ENCODE peak calls at places on chromosome 15, in five cellular contexts. One of them, this sample, is unnamed.

GRCh38 chr15:29268706-29269484 is 727 bp downstream of the NSMCE3 start:
- DNase-seq in GM03348: peak
- DNase-seq in DMS79 treated with DMSO at 0.1 percent for 48 hours: peak
- DNase-seq in T-helper 9 cell: peak
- DNase-seq in suprapubic skin: no peak
- DNase-seq in this sample: no peak

GRCh38 chr15:69469467-69470191 is 17.0 kb downstream of the RPLP1 start:
- DNase-seq in GM03348: peak
- DNase-seq in DMS79 treated with DMSO at 0.1 percent for 48 hours: no peak
- DNase-seq in T-helper 9 cell: no peak
- DNase-seq in suprapubic skin: peak
- DNase-seq in this sample: no peak

GRCh38 chr15:94542391-94542790 is 311.0 kb downstream of the MCTP2 start:
- DNase-seq in GM03348: no peak
- DNase-seq in DMS79 treated with DMSO at 0.1 percent for 48 hours: no peak
- DNase-seq in T-helper 9 cell: no peak
- DNase-seq in suprapubic skin: no peak
- DNase-seq in this sample: no peak

GRCh38 chr15:25766421-25766820 is 96.7 kb downstream of the ATP10A start:
- DNase-seq in GM03348: no peak
- DNase-seq in DMS79 treated with DMSO at 0.1 percent for 48 hours: no peak
- DNase-seq in T-helper 9 cell: no peak
- DNase-seq in suprapubic skin: no peak
- DNase-seq in this sample: no peak

GRCh38 chr15:65804252-65804931 is 12.3 kb upstream of the DENND4A start:
- DNase-seq in GM03348: no peak
- DNase-seq in DMS79 treated with DMSO at 0.1 percent for 48 hours: no peak
- DNase-seq in T-helper 9 cell: no peak
- DNase-seq in suprapubic skin: no peak
- DNase-seq in this sample: peak

GRCh38 chr15:90664650-90665287 is 52.4 kb upstream of the BLM start:
- DNase-seq in GM03348: peak
- DNase-seq in DMS79 treated with DMSO at 0.1 percent for 48 hours: no peak
- DNase-seq in T-helper 9 cell: no peak
- DNase-seq in suprapubic skin: peak
- DNase-seq in this sample: no peak

GRCh38 chr15:44194397-44195150 is 497 bp downstream of the FRMD5 start:
- DNase-seq in GM03348: peak
- DNase-seq in DMS79 treated with DMSO at 0.1 percent for 48 hours: peak
- DNase-seq in T-helper 9 cell: peak
- DNase-seq in suprapubic skin: peak
- DNase-seq in this sample: no peak

GRCh38 chr15:31328999-31329639 is 2.5 kb downstream of the KLF13 start:
- DNase-seq in GM03348: no peak
- DNase-seq in DMS79 treated with DMSO at 0.1 percent for 48 hours: no peak
- DNase-seq in T-helper 9 cell: no peak
- DNase-seq in suprapubic skin: no peak
- DNase-seq in this sample: peak

GRCh38 chr15:89115547-89115946 is 27.3 kb downstream of the ABHD2 start:
- DNase-seq in GM03348: no peak
- DNase-seq in DMS79 treated with DMSO at 0.1 percent for 48 hours: peak
- DNase-seq in T-helper 9 cell: no peak
- DNase-seq in suprapubic skin: no peak
- DNase-seq in this sample: no peak

GRCh38 chr15:27725733-27726132 is 373.4 kb downstream of the OCA2 start:
- DNase-seq in GM03348: no peak
- DNase-seq in DMS79 treated with DMSO at 0.1 percent for 48 hours: peak
- DNase-seq in T-helper 9 cell: no peak
- DNase-seq in suprapubic skin: no peak
- DNase-seq in this sample: no peak

GRCh38 chr15:23866832-23867231 is 179.7 kb upstream of the NDN start:
- DNase-seq in GM03348: no peak
- DNase-seq in DMS79 treated with DMSO at 0.1 percent for 48 hours: no peak
- DNase-seq in T-helper 9 cell: no peak
- DNase-seq in suprapubic skin: no peak
- DNase-seq in this sample: no peak

GRCh38 chr15:53559364-53560253 is 199.9 kb downstream of the WDR72 start:
- DNase-seq in GM03348: no peak
- DNase-seq in DMS79 treated with DMSO at 0.1 percent for 48 hours: no peak
- DNase-seq in T-helper 9 cell: no peak
- DNase-seq in suprapubic skin: no peak
- DNase-seq in this sample: no peak

GRCh38 chr15:28989239-28989830 is 103.6 kb downstream of the APBA2 start:
- DNase-seq in GM03348: no peak
- DNase-seq in DMS79 treated with DMSO at 0.1 percent for 48 hours: no peak
- DNase-seq in T-helper 9 cell: no peak
- DNase-seq in suprapubic skin: no peak
- DNase-seq in this sample: no peak

GRCh38 chr15:29612096-29612495 is 210.2 kb downstream of the TJP1 start:
- DNase-seq in GM03348: peak
- DNase-seq in DMS79 treated with DMSO at 0.1 percent for 48 hours: no peak
- DNase-seq in T-helper 9 cell: no peak
- DNase-seq in suprapubic skin: no peak
- DNase-seq in this sample: no peak

GRCh38 chr15:49343546-49343945 is 79.5 kb upstream of the FGF7 start:
- DNase-seq in GM03348: no peak
- DNase-seq in DMS79 treated with DMSO at 0.1 percent for 48 hours: no peak
- DNase-seq in T-helper 9 cell: no peak
- DNase-seq in suprapubic skin: no peak
- DNase-seq in this sample: no peak

GRCh38 chr15:94403246-94403824 is 172.0 kb downstream of the MCTP2 start:
- DNase-seq in GM03348: no peak
- DNase-seq in DMS79 treated with DMSO at 0.1 percent for 48 hours: no peak
- DNase-seq in T-helper 9 cell: no peak
- DNase-seq in suprapubic skin: no peak
- DNase-seq in this sample: no peak

GRCh38 chr15:55282284-55282833 is 7.3 kb downstream of the RAB27A start:
- DNase-seq in GM03348: peak
- DNase-seq in DMS79 treated with DMSO at 0.1 percent for 48 hours: no peak
- DNase-seq in T-helper 9 cell: no peak
- DNase-seq in suprapubic skin: no peak
- DNase-seq in this sample: peak

GRCh38 chr15:64961013-64961412 is 28.7 kb downstream of the SPG21 start:
- DNase-seq in GM03348: no peak
- DNase-seq in DMS79 treated with DMSO at 0.1 percent for 48 hours: no peak
- DNase-seq in T-helper 9 cell: no peak
- DNase-seq in suprapubic skin: no peak
- DNase-seq in this sample: no peak

GRCh38 chr15:77393471-77393840 is 26.4 kb downstream of the PEAK1 start:
- DNase-seq in GM03348: no peak
- DNase-seq in DMS79 treated with DMSO at 0.1 percent for 48 hours: no peak
- DNase-seq in T-helper 9 cell: no peak
- DNase-seq in suprapubic skin: no peak
- DNase-seq in this sample: no peak

GRCh38 chr15:89680282-89680873 is 1.2 kb upstream of the PLIN1 start:
- DNase-seq in GM03348: peak
- DNase-seq in DMS79 treated with DMSO at 0.1 percent for 48 hours: peak
- DNase-seq in T-helper 9 cell: no peak
- DNase-seq in suprapubic skin: no peak
- DNase-seq in this sample: no peak

GRCh38 chr15:70788114-70789049 is 25.0 kb upstream of the UACA start:
- DNase-seq in GM03348: peak
- DNase-seq in DMS79 treated with DMSO at 0.1 percent for 48 hours: no peak
- DNase-seq in T-helper 9 cell: no peak
- DNase-seq in suprapubic skin: no peak
- DNase-seq in this sample: no peak

GRCh38 chr15:78930577-78931388 is 14.1 kb downstream of the CTSH start:
- DNase-seq in GM03348: peak
- DNase-seq in DMS79 treated with DMSO at 0.1 percent for 48 hours: no peak
- DNase-seq in T-helper 9 cell: no peak
- DNase-seq in suprapubic skin: no peak
- DNase-seq in this sample: no peak

GRCh38 chr15:98956796-98957553 is 50.6 kb downstream of the PGPEP1L start:
- DNase-seq in GM03348: no peak
- DNase-seq in DMS79 treated with DMSO at 0.1 percent for 48 hours: no peak
- DNase-seq in T-helper 9 cell: no peak
- DNase-seq in suprapubic skin: peak
- DNase-seq in this sample: no peak